ENCODE peak calls at places on chromosomes 3 and 15, in nine cellular contexts. One of them, this sample, is unnamed.

GRCh38 chr3:126487151-126487771 is 11.6 kb upstream of the ZXDC start:
- DNase-seq in colonic mucosa: no peak
- DNase-seq in astrocyte of the cerebellum: no peak
- DNase-seq in AG04449: no peak
- DNase-seq in Panc1: no peak
- DNase-seq in A549: no peak
- DNase-seq in HAP-1: no peak
- DNase-seq in GM06990: no peak
- DNase-seq in AG04450: no peak
- DNase-seq in this sample: no peak

GRCh38 chr3:53846134-53846850 is at the start of the genes CHDH and IL17RB:
- DNase-seq in AG04449: no peak
- DNase-seq in colonic mucosa: peak
- DNase-seq in A549: peak
- DNase-seq in Panc1: no peak
- DNase-seq in AG04450: no peak
- DNase-seq in HAP-1: peak
- DNase-seq in astrocyte of the cerebellum: no peak
- DNase-seq in GM06990: peak
- DNase-seq in this sample: peak

GRCh38 chr15:98660055-98660454 is 11.7 kb downstream of the IGF1R start:
- DNase-seq in colonic mucosa: no peak
- DNase-seq in AG04450: no peak
- DNase-seq in HAP-1: no peak
- DNase-seq in Panc1: no peak
- DNase-seq in astrocyte of the cerebellum: no peak
- DNase-seq in A549: no peak
- DNase-seq in GM06990: no peak
- DNase-seq in AG04449: no peak
- DNase-seq in this sample: no peak

GRCh38 chr3:105458518-105459215 is 92.0 kb downstream of the ALCAM start:
- DNase-seq in colonic mucosa: no peak
- DNase-seq in Panc1: no peak
- DNase-seq in AG04449: no peak
- DNase-seq in AG04450: no peak
- DNase-seq in astrocyte of the cerebellum: peak
- DNase-seq in GM06990: no peak
- DNase-seq in HAP-1: no peak
- DNase-seq in A549: no peak
- DNase-seq in this sample: no peak

GRCh38 chr3:108882762-108883161 is 60.2 kb downstream of the TRAT1 start:
- DNase-seq in AG04450: no peak
- DNase-seq in colonic mucosa: no peak
- DNase-seq in A549: no peak
- DNase-seq in AG04449: no peak
- DNase-seq in Panc1: no peak
- DNase-seq in HAP-1: no peak
- DNase-seq in GM06990: no peak
- DNase-seq in astrocyte of the cerebellum: no peak
- DNase-seq in this sample: no peak

GRCh38 chr15:70242962-70243685 is 145.4 kb upstream of the TLE3 start:
- DNase-seq in astrocyte of the cerebellum: no peak
- DNase-seq in AG04449: no peak
- DNase-seq in Panc1: no peak
- DNase-seq in colonic mucosa: no peak
- DNase-seq in HAP-1: no peak
- DNase-seq in A549: no peak
- DNase-seq in AG04450: no peak
- DNase-seq in GM06990: no peak
- DNase-seq in this sample: no peak

GRCh38 chr3:30644615-30645014 is 38.2 kb downstream of the TGFBR2 start:
- DNase-seq in AG04450: peak
- DNase-seq in astrocyte of the cerebellum: no peak
- DNase-seq in HAP-1: no peak
- DNase-seq in AG04449: no peak
- DNase-seq in Panc1: no peak
- DNase-seq in A549: no peak
- DNase-seq in GM06990: peak
- DNase-seq in colonic mucosa: peak
- DNase-seq in this sample: peak

GRCh38 chr3:15977598-15978232 is 179.9 kb upstream of the ANKRD28 start:
- DNase-seq in colonic mucosa: no peak
- DNase-seq in astrocyte of the cerebellum: no peak
- DNase-seq in A549: no peak
- DNase-seq in AG04449: no peak
- DNase-seq in Panc1: no peak
- DNase-seq in GM06990: no peak
- DNase-seq in HAP-1: no peak
- DNase-seq in AG04450: no peak
- DNase-seq in this sample: no peak

GRCh38 chr3:71087109-71088018 is 496.2 kb downstream of the FOXP1 start:
- DNase-seq in astrocyte of the cerebellum: no peak
- DNase-seq in GM06990: peak
- DNase-seq in AG04449: no peak
- DNase-seq in HAP-1: no peak
- DNase-seq in Panc1: no peak
- DNase-seq in A549: no peak
- DNase-seq in AG04450: no peak
- DNase-seq in colonic mucosa: no peak
- DNase-seq in this sample: no peak

GRCh38 chr3:110743202-110743601 is 328.4 kb upstream of the NECTIN3 start:
- DNase-seq in HAP-1: no peak
- DNase-seq in A549: no peak
- DNase-seq in AG04450: no peak
- DNase-seq in GM06990: no peak
- DNase-seq in astrocyte of the cerebellum: no peak
- DNase-seq in colonic mucosa: peak
- DNase-seq in Panc1: no peak
- DNase-seq in AG04449: no peak
- DNase-seq in this sample: no peak

GRCh38 chr3:175338775-175339535 is 479.8 kb downstream of the NAALADL2 start:
- DNase-seq in colonic mucosa: peak
- DNase-seq in HAP-1: no peak
- DNase-seq in GM06990: no peak
- DNase-seq in AG04449: peak
- DNase-seq in AG04450: peak
- DNase-seq in A549: peak
- DNase-seq in Panc1: peak
- DNase-seq in astrocyte of the cerebellum: peak
- DNase-seq in this sample: peak

GRCh38 chr15:98213346-98213979 is 253.0 kb downstream of the ARRDC4 start:
- DNase-seq in AG04449: no peak
- DNase-seq in A549: no peak
- DNase-seq in Panc1: no peak
- DNase-seq in HAP-1: no peak
- DNase-seq in colonic mucosa: no peak
- DNase-seq in astrocyte of the cerebellum: no peak
- DNase-seq in AG04450: no peak
- DNase-seq in GM06990: no peak
- DNase-seq in this sample: no peak

GRCh38 chr15:33344111-33344510 is 33.3 kb downstream of the RYR3 start:
- DNase-seq in astrocyte of the cerebellum: no peak
- DNase-seq in AG04449: no peak
- DNase-seq in GM06990: peak
- DNase-seq in colonic mucosa: no peak
- DNase-seq in AG04450: no peak
- DNase-seq in A549: no peak
- DNase-seq in HAP-1: no peak
- DNase-seq in Panc1: no peak
- DNase-seq in this sample: no peak

GRCh38 chr3:15097889-15098288 is 1.1 kb downstream of the RBSN start:
- DNase-seq in GM06990: peak
- DNase-seq in AG04450: no peak
- DNase-seq in astrocyte of the cerebellum: peak
- DNase-seq in Panc1: no peak
- DNase-seq in colonic mucosa: no peak
- DNase-seq in HAP-1: no peak
- DNase-seq in A549: no peak
- DNase-seq in AG04449: no peak
- DNase-seq in this sample: no peak

GRCh38 chr3:169044341-169045113 is 619.0 kb downstream of the MECOM start:
- DNase-seq in GM06990: no peak
- DNase-seq in AG04449: no peak
- DNase-seq in colonic mucosa: no peak
- DNase-seq in Panc1: no peak
- DNase-seq in AG04450: peak
- DNase-seq in A549: no peak
- DNase-seq in HAP-1: no peak
- DNase-seq in astrocyte of the cerebellum: peak
- DNase-seq in this sample: no peak

GRCh38 chr15:63402498-63403253 is 21.0 kb upstream of the CA12 start:
- DNase-seq in GM06990: no peak
- DNase-seq in astrocyte of the cerebellum: no peak
- DNase-seq in AG04450: no peak
- DNase-seq in HAP-1: peak
- DNase-seq in colonic mucosa: no peak
- DNase-seq in Panc1: peak
- DNase-seq in AG04449: no peak
- DNase-seq in A549: peak
- DNase-seq in this sample: no peak

GRCh38 chr3:104907507-104907906 is 459.2 kb upstream of the ALCAM start:
- DNase-seq in GM06990: no peak
- DNase-seq in colonic mucosa: no peak
- DNase-seq in AG04450: peak
- DNase-seq in astrocyte of the cerebellum: peak
- DNase-seq in HAP-1: no peak
- DNase-seq in A549: no peak
- DNase-seq in AG04449: peak
- DNase-seq in Panc1: no peak
- DNase-seq in this sample: no peak

GRCh38 chr3:151946606-151947005 is 73.2 kb downstream of the SUCNR1 start:
- DNase-seq in AG04449: no peak
- DNase-seq in GM06990: no peak
- DNase-seq in Panc1: no peak
- DNase-seq in AG04450: no peak
- DNase-seq in HAP-1: no peak
- DNase-seq in colonic mucosa: no peak
- DNase-seq in astrocyte of the cerebellum: no peak
- DNase-seq in A549: no peak
- DNase-seq in this sample: no peak

GRCh38 chr3:98793971-98794370 is 30.8 kb downstream of the ST3GAL6 start:
- DNase-seq in AG04449: no peak
- DNase-seq in A549: no peak
- DNase-seq in HAP-1: no peak
- DNase-seq in astrocyte of the cerebellum: no peak
- DNase-seq in Panc1: no peak
- DNase-seq in GM06990: no peak
- DNase-seq in colonic mucosa: no peak
- DNase-seq in AG04450: no peak
- DNase-seq in this sample: no peak

GRCh38 chr3:191353022-191353777 is 22.9 kb upstream of the UTS2B start:
- DNase-seq in HAP-1: no peak
- DNase-seq in astrocyte of the cerebellum: no peak
- DNase-seq in A549: no peak
- DNase-seq in Panc1: no peak
- DNase-seq in AG04449: no peak
- DNase-seq in AG04450: no peak
- DNase-seq in GM06990: no peak
- DNase-seq in colonic mucosa: no peak
- DNase-seq in this sample: no peak

GRCh38 chr3:123372789-123373534 is 75.9 kb downstream of the ADCY5 start:
- DNase-seq in GM06990: no peak
- DNase-seq in astrocyte of the cerebellum: no peak
- DNase-seq in HAP-1: no peak
- DNase-seq in colonic mucosa: no peak
- DNase-seq in AG04450: no peak
- DNase-seq in Panc1: no peak
- DNase-seq in AG04449: no peak
- DNase-seq in A549: no peak
- DNase-seq in this sample: no peak

GRCh38 chr15:63869371-63870042 is 35.8 kb upstream of the HERC1 start:
- DNase-seq in GM06990: no peak
- DNase-seq in astrocyte of the cerebellum: no peak
- DNase-seq in AG04450: no peak
- DNase-seq in colonic mucosa: no peak
- DNase-seq in AG04449: no peak
- DNase-seq in A549: no peak
- DNase-seq in HAP-1: no peak
- DNase-seq in Panc1: no peak
- DNase-seq in this sample: no peak

GRCh38 chr3:131540821-131541220 is 38.0 kb upstream of the MRPL3 start:
- DNase-seq in AG04450: no peak
- DNase-seq in A549: no peak
- DNase-seq in AG04449: no peak
- DNase-seq in GM06990: no peak
- DNase-seq in HAP-1: no peak
- DNase-seq in colonic mucosa: no peak
- DNase-seq in Panc1: no peak
- DNase-seq in astrocyte of the cerebellum: no peak
- DNase-seq in this sample: no peak

GRCh38 chr15:37764733-37765191 is 169.7 kb upstream of the TMCO5A start:
- DNase-seq in colonic mucosa: peak
- DNase-seq in HAP-1: peak
- DNase-seq in A549: peak
- DNase-seq in GM06990: no peak
- DNase-seq in Panc1: no peak
- DNase-seq in astrocyte of the cerebellum: peak
- DNase-seq in AG04450: peak
- DNase-seq in AG04449: no peak
- DNase-seq in this sample: peak
- H3K4me3 ChIP-seq in colonic mucosa: no peak
- H3K4me3 ChIP-seq in HAP-1: no peak
- H3K4me3 ChIP-seq in A549: no peak
- H3K4me3 ChIP-seq in GM06990: no peak
- H3K4me3 ChIP-seq in Panc1: no peak
- H3K4me3 ChIP-seq in astrocyte of the cerebellum: no peak
- H3K4me3 ChIP-seq in AG04450: no peak
- H3K4me3 ChIP-seq in AG04449: no peak
- H3K4me3 ChIP-seq in this sample: no peak

GRCh38 chr3:76501315-76501714 is 538.6 kb upstream of the ROBO2 start:
- DNase-seq in astrocyte of the cerebellum: no peak
- DNase-seq in HAP-1: no peak
- DNase-seq in A549: no peak
- DNase-seq in AG04449: no peak
- DNase-seq in GM06990: no peak
- DNase-seq in Panc1: no peak
- DNase-seq in AG04450: no peak
- DNase-seq in colonic mucosa: no peak
- DNase-seq in this sample: no peak
- H3K4me3 ChIP-seq in astrocyte of the cerebellum: no peak
- H3K4me3 ChIP-seq in HAP-1: no peak
- H3K4me3 ChIP-seq in A549: no peak
- H3K4me3 ChIP-seq in AG04449: no peak
- H3K4me3 ChIP-seq in GM06990: no peak
- H3K4me3 ChIP-seq in Panc1: no peak
- H3K4me3 ChIP-seq in AG04450: no peak
- H3K4me3 ChIP-seq in colonic mucosa: no peak
- H3K4me3 ChIP-seq in this sample: no peak

GRCh38 chr15:66802087-66803001 is 100.3 kb downstream of the SMAD6 start:
- DNase-seq in GM06990: no peak
- DNase-seq in AG04450: no peak
- DNase-seq in A549: no peak
- DNase-seq in colonic mucosa: no peak
- DNase-seq in astrocyte of the cerebellum: peak
- DNase-seq in AG04449: no peak
- DNase-seq in Panc1: no peak
- DNase-seq in HAP-1: no peak
- DNase-seq in this sample: no peak
- H3K4me3 ChIP-seq in GM06990: no peak
- H3K4me3 ChIP-seq in AG04450: no peak
- H3K4me3 ChIP-seq in A549: no peak
- H3K4me3 ChIP-seq in colonic mucosa: no peak
- H3K4me3 ChIP-seq in astrocyte of the cerebellum: no peak
- H3K4me3 ChIP-seq in AG04449: peak
- H3K4me3 ChIP-seq in Panc1: no peak
- H3K4me3 ChIP-seq in HAP-1: no peak
- H3K4me3 ChIP-seq in this sample: no peak

GRCh38 chr15:38128389-38128788 is 124.2 kb upstream of the SPRED1 start:
- DNase-seq in Panc1: no peak
- DNase-seq in GM06990: no peak
- DNase-seq in AG04450: no peak
- DNase-seq in colonic mucosa: no peak
- DNase-seq in astrocyte of the cerebellum: no peak
- DNase-seq in A549: no peak
- DNase-seq in HAP-1: no peak
- DNase-seq in AG04449: no peak
- DNase-seq in this sample: no peak
- H3K4me3 ChIP-seq in Panc1: no peak
- H3K4me3 ChIP-seq in GM06990: no peak
- H3K4me3 ChIP-seq in AG04450: no peak
- H3K4me3 ChIP-seq in colonic mucosa: no peak
- H3K4me3 ChIP-seq in astrocyte of the cerebellum: no peak
- H3K4me3 ChIP-seq in A549: no peak
- H3K4me3 ChIP-seq in HAP-1: no peak
- H3K4me3 ChIP-seq in AG04449: no peak
- H3K4me3 ChIP-seq in this sample: no peak

This sample was measured in stomach.